ENCODE peak calls at places on chromosomes 7 and 10, in four cellular contexts. T is WTC11, D is GM12878, X is K562. I is an unnamed sample.

GRCh38 chr7:136656516-136656915 is 211.9 kb upstream of the CHRM2 start:
- DNase-seq in T (no peak), X (no peak), D (no peak), I (no peak)

GRCh38 chr7:157279973-157280841 is 56.6 kb upstream of the DNAJB6 start:
- DNase-seq in D (no peak), T (no peak), X (peak), I (no peak)

GRCh38 chr7:95798401-95798930 is 26.1 kb downstream of the DYNC1I1 start:
- DNase-seq in X (no peak), D (no peak), T (no peak), I (no peak)

GRCh38 chr7:150824379-150825177 is 24.0 kb downstream of the TMEM176A start:
- DNase-seq in X (peak), D (no peak), T (no peak), I (no peak)

GRCh38 chr7:34109936-34110626 is 204.7 kb downstream of the BMPER start:
- DNase-seq in D (no peak), X (no peak), T (no peak), I (no peak)

GRCh38 chr7:149637911-149638565 is 135.3 kb downstream of the ZNF467 start:
- DNase-seq in T (no peak), D (no peak), X (peak), I (no peak)

GRCh38 chr7:25776737-25777109 is 375.3 kb upstream of the NFE2L3 start:
- DNase-seq in X (no peak), D (no peak), T (no peak), I (no peak)

GRCh38 chr10:35421553-35422178 is 85.4 kb downstream of the CCNY start:
- DNase-seq in D (no peak), T (no peak), X (no peak), I (peak)

GRCh38 chr10:88168171-88169036 is 305.0 kb downstream of the PTEN start:
- DNase-seq in X (no peak), T (no peak), D (no peak), I (no peak)

GRCh38 chr10:63593576-63593975 is 72.4 kb downstream of the REEP3 start:
- DNase-seq in D (no peak), T (no peak), X (no peak), I (no peak)

GRCh38 chr10:72665925-72666324 is 26.0 kb upstream of the MCU start:
- DNase-seq in D (no peak), X (no peak), T (no peak), I (no peak)

GRCh38 chr7:23261843-23262452 is 15.4 kb downstream of the GPNMB start:
- DNase-seq in D (no peak), X (peak), T (peak), I (peak)

GRCh38 chr7:28856656-28857055 is 101.5 kb downstream of the TRIL start:
- DNase-seq in X (no peak), T (no peak), D (no peak), I (no peak)

GRCh38 chr10:63281967-63282366 is 148.8 kb downstream of the NRBF2 start:
- DNase-seq in X (no peak), D (no peak), T (no peak), I (no peak)

GRCh38 chr7:99108615-99109014 is 35.3 kb downstream of the SMURF1 start:
- DNase-seq in D (no peak), X (no peak), T (no peak), I (no peak)

GRCh38 chr10:47049056-47049851 is 138.0 kb downstream of the PTPN20 start:
- DNase-seq in T (no peak), D (no peak), X (no peak), I (no peak)
- TF ChIP-seq NR2C2 in T (no peak), D (no peak), X (no peak), I (no peak)

DNA sequence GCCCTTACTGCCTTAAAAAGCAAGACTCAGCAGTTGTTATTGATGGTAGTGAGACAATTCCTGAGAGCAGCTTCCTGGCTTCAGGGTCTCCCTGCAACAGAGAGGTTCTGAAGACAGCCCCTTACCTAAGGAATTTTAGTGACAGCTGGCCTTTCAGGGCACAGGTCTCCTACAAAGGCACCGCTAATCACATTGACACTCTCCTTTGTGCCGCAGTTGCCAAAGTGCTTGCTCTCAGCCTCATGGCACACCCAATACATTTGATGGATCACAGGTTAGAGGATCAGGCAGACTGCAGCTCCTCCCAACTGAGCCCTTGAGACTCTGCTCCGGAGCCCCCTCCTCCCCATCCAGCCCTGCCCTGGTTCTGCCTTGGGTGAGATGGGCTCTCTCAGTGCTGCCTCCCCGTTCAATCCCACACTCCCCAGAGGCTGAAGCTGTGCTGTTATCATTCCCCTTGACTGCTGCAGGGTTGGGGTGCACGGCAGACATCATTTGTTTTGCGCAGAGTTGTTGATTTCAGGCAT is 198.2 kb downstream of the EMX2 start:
- DNase-seq in D (no peak), X (no peak), T (no peak), I (no peak)
- TF ChIP-seq NR2C2 in D (no peak), X (no peak), T (no peak), I (no peak)

DNA sequence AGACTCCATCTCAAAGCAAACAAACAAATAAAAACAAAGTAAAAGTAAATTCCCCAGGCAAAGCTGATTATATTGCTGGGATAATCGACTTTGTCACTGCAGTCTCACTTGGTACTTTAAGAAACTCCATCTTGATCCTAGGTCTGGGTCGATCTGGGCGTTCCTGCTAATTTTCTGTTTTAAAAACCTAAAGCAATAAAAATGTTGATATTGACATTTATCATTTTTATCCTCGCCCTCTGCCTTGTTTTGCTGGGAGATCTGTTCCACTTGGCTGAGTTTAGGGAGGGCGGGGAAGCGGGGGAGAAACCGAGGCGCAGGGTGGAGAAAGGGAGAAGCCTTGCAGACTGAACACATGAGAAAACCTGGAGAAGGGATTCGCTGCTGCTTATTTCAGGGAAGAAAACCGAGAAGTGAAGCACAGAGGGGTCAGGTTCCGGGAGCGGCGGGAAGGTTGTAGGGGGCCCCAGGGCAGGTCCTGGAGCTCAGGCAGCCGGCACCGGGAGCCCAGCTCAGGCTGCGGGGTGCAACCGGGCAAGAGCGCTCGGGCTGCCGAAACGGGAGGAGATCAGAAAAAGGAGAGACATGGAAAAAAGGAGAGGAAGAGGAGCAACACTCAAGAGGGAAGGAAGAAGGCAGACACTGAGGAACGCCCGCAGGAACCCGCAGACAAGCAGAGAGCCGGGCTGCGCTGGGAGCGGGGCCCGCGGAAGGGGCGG is 27.4 kb upstream of the KMT2C start:
- DNase-seq in D (no peak), T (no peak), X (peak), I (no peak)
- TF ChIP-seq NR2C2 in D (no peak), T (no peak), X (no peak), I (no peak)

DNA sequence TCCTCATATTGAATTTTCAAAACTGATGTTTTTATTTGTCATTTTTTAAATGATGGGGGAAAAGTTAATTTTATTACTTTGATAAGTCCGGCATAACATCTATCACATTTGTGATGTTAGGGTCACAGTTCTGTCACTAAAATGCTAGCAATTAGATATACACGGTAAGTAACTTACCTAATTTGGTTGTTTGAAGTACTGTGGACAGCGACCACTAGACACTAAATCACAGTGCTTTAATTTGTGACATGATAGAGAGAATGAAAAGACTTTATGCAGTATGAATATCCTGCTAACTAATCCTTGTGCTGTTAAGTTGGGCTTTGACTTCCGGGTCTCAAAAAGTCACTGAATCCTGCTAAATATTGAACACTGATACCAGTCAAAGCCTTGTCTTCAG is 857.3 kb upstream of the KCND2 start:
- DNase-seq in D (no peak), T (no peak), X (no peak), I (no peak)
- TF ChIP-seq NR2C2 in D (no peak), T (no peak), X (no peak), I (no peak)

DNA sequence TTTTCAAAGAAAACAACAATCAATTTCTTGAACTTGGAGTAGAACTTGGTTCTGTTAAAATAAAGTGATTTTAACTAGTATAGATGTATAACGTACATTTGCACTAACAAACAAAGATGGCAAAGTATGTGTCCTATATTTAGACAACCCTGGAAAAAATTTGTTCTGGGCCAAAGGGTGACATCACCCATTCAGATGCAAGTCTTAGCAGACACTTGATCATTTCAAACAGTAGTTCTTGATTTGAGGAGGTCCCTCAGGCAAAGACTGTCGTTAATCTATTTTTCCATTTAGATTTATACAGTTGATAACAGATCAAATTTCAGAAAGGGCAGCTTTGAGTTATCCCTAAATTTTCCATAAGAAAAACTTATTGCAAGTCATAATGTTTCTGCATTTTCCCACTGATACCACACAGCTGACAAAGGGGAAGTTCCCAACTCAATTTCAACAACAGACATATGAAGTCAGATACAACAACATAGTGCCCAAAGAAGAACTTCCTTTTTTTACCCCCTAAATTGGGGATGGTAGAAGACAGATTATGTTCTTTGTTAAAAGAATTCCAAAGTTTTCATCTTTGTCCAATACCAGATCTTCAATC is 5.1 kb downstream of the NMT2 start:
- DNase-seq in D (no peak), T (no peak), X (no peak), I (no peak)
- TF ChIP-seq NR2C2 in D (no peak), T (no peak), X (no peak), I (no peak)

GRCh38 chr7:41994746-41995110 is 242.3 kb downstream of the GLI3 start:
- DNase-seq in X (no peak), D (no peak), T (no peak), I (no peak)
- TF ChIP-seq NR2C2 in X (no peak), D (no peak), T (no peak), I (no peak)

I was measured in HepG2.